ENCODE peak calls at places on chromosome 4, in nine cellular contexts. S is NCI-H748 treated with DMSO at 0.1 percent for 48 hours, P is AG08395, H is Karpas-422, B is cardiac fibroblast, L is T-helper 1 cell, N is AML-193, R is iris pigment epithelial cell, E is heart left ventricle. Q is an unnamed sample.

GRCh38 chr4:104064650-104065577 is 345.1 kb upstream of the TACR3 start:
- DNase-seq in S (peak), P (no peak), H (peak), B (peak), L (no peak), N (peak), R (peak), E (no peak), Q (peak)

GRCh38 chr4:131026771-131027170 is 1930.8 kb downstream of the C4orf33 start:
- DNase-seq in S (no peak), P (no peak), H (no peak), B (no peak), L (no peak), N (no peak), R (no peak), E (no peak), Q (no peak)

GRCh38 chr4:60313616-60314015 is 886.5 kb upstream of the ADGRL3 start:
- DNase-seq in S (no peak), P (no peak), H (no peak), B (no peak), L (no peak), N (no peak), R (no peak), E (no peak), Q (peak)

GRCh38 chr4:1715002-1715761 is 3.1 kb upstream of the SLBP start:
- DNase-seq in S (no peak), P (no peak), H (no peak), B (no peak), L (no peak), N (peak), R (no peak), E (no peak), Q (no peak)

GRCh38 chr4:105192474-105192873 is 45.8 kb downstream of the TET2 start:
- DNase-seq in S (no peak), P (no peak), H (no peak), B (no peak), L (no peak), N (no peak), R (no peak), E (no peak), Q (no peak)

GRCh38 chr4:73037057-73037456 is 32.5 kb downstream of the COX18 start:
- DNase-seq in S (no peak), P (no peak), H (no peak), B (no peak), L (no peak), N (no peak), R (no peak), E (no peak), Q (no peak)

GRCh38 chr4:2217726-2218125 is 24.2 kb downstream of the HAUS3 start:
- DNase-seq in S (no peak), P (no peak), H (no peak), B (no peak), L (no peak), N (no peak), R (peak), E (no peak), Q (peak)

GRCh38 chr4:99504804-99505502 is 5.9 kb upstream of the C4orf17 start:
- DNase-seq in S (no peak), P (no peak), H (no peak), B (no peak), L (peak), N (no peak), R (no peak), E (no peak), Q (no peak)

GRCh38 chr4:166257276-166257675 is 384.2 kb downstream of the TLL1 start:
- DNase-seq in S (no peak), P (no peak), H (no peak), B (no peak), L (no peak), N (no peak), R (no peak), E (no peak), Q (no peak)

GRCh38 chr4:16642897-16643296 is 255.5 kb downstream of the LDB2 start:
- DNase-seq in S (no peak), P (no peak), H (no peak), B (no peak), L (no peak), N (no peak), R (no peak), E (no peak), Q (no peak)

Q was measured in astrocyte.